ENCODE peak calls at places on chromosome 18, in five cellular contexts. T is hepatocyte, X is kidney epithelial cell, D is OCI-LY7, F is uterus. H is an unnamed sample.
A peak's percentile ranks its signal among the peaks of the same experiment; 100 is the strongest.

GRCh38 chr18:48007955-48008701 is 77.7 kb upstream of the SMAD2 start:
- DNase-seq in T (peak; percentile 89), X (no peak), D (no peak), F (peak; percentile 54), H (peak; percentile 87)

GRCh38 chr18:50560681-50561629 is 1.1 kb downstream of the MAPK4 start:
- DNase-seq in T (peak; percentile 35), X (no peak), D (no peak), F (peak; percentile 13), H (peak; percentile 30)

GRCh38 chr18:6406075-6406909 is 8.4 kb downstream of the L3MBTL4 start:
- DNase-seq in T (peak; percentile 35), X (no peak), D (no peak), F (no peak), H (no peak)

GRCh38 chr18:62982600-62983251 is 267.4 kb downstream of the PHLPP1 start:
- DNase-seq in T (peak; percentile 78), X (peak; percentile 12), D (peak; percentile 49), F (peak; percentile 59), H (peak; percentile 82)

GRCh38 chr18:41378628-41379027 is 576.4 kb upstream of the PIK3C3 start:
- DNase-seq in T (peak; percentile 39), X (no peak), D (no peak), F (no peak), H (no peak)

GRCh38 chr18:58447342-58448190 is 181.3 kb downstream of the ALPK2 start:
- DNase-seq in T (no peak), X (no peak), D (no peak), F (peak; percentile 20), H (no peak)

GRCh38 chr18:74498712-74499629 is 2.8 kb downstream of the CNDP2 start:
- DNase-seq in T (no peak), X (no peak), D (peak; percentile 64), F (no peak), H (peak; percentile 78)

GRCh38 chr18:54802686-54803395 is 25.4 kb upstream of the RAB27B start:
- DNase-seq in T (no peak), X (no peak), D (no peak), F (no peak), H (no peak)

GRCh38 chr18:80035997-80036396 is 1.8 kb downstream of the RBFA start:
- DNase-seq in T (no peak), X (no peak), D (no peak), F (no peak), H (no peak)

GRCh38 chr18:77106331-77106730 is 26.3 kb downstream of the MBP start:
- DNase-seq in T (no peak), X (no peak), D (no peak), F (no peak), H (no peak)

GRCh38 chr18:43279015-43279758 is 1.9 kb upstream of the SYT4 start:
- DNase-seq in T (peak; percentile 25), X (peak; percentile 10), D (peak; percentile 5), F (no peak), H (no peak)

GRCh38 chr18:678482-679182 is 21.2 kb downstream of the TYMS start:
- DNase-seq in T (no peak), X (no peak), D (no peak), F (no peak), H (no peak)

GRCh38 chr18:39302481-39302880 is 1736.9 kb upstream of the CELF4 start:
- DNase-seq in T (no peak), X (no peak), D (no peak), F (no peak), H (no peak)

GRCh38 chr18:72376256-72376655 is 167.9 kb downstream of the CBLN2 start:
- DNase-seq in T (no peak), X (no peak), D (no peak), F (no peak), H (no peak)

GRCh38 chr18:8998481-8999217 is 103.8 kb upstream of the NDUFV2 start:
- DNase-seq in T (no peak), X (no peak), D (no peak), F (no peak), H (no peak)

GRCh38 chr18:74905245-74905644 is 303.7 kb downstream of the PTGR3 start:
- DNase-seq in T (no peak), X (no peak), D (no peak), F (no peak), H (no peak)

GRCh38 chr18:56166914-56167313 is 471.5 kb downstream of the TXNL1 start:
- DNase-seq in T (no peak), X (no peak), D (no peak), F (no peak), H (no peak)

GRCh38 chr18:53701697-53702096 is 522.8 kb downstream of the MBD2 start:
- DNase-seq in T (no peak), X (no peak), D (no peak), F (no peak), H (no peak)

GRCh38 chr18:50155406-50155805 is 39.5 kb downstream of the MYO5B start:
- DNase-seq in T (no peak), X (no peak), D (no peak), F (no peak), H (no peak)

GRCh38 chr18:59265246-59266018 is 7.8 kb downstream of the RAX start:
- DNase-seq in T (no peak), X (no peak), D (no peak), F (no peak), H (peak; percentile 64)

GRCh38 chr18:58541137-58541788 is 87.6 kb downstream of the ALPK2 start:
- DNase-seq in T (no peak), X (no peak), D (no peak), F (no peak), H (no peak)

GRCh38 chr18:57747809-57748680 is 55.1 kb downstream of the ATP8B1 start:
- DNase-seq in T (no peak), X (no peak), D (peak; percentile 2), F (no peak), H (no peak)

GRCh38 chr18:73679941-73680700 is 467.5 kb downstream of the FBXO15 start:
- DNase-seq in T (no peak), X (no peak), D (no peak), F (no peak), H (no peak)

GRCh38 chr18:29459986-29460385 is 1283.1 kb upstream of the CDH2 start:
- DNase-seq in T (no peak), X (no peak), D (no peak), F (no peak), H (no peak)

GRCh38 chr18:6607348-6607747 is 122.2 kb upstream of the ARHGAP28 start:
- DNase-seq in T (no peak), X (no peak), D (no peak), F (no peak), H (no peak)

GRCh38 chr18:21146016-21146415 is 34.4 kb upstream of the ROCK1 start:
- DNase-seq in T (no peak), X (no peak), D (no peak), F (no peak), H (no peak)

GRCh38 chr18:61820842-61821241 is 72.0 kb downstream of the RNF152 start:
- DNase-seq in T (no peak), X (no peak), D (no peak), F (no peak), H (no peak)

GRCh38 chr18:13530879-13531387 is 195.4 kb downstream of the FAM210A start:
- DNase-seq in T (peak; percentile 55), X (peak; percentile 16), D (peak; percentile 34), F (no peak), H (peak; percentile 56)

GRCh38 chr18:40962784-40963183 is 992.2 kb upstream of the PIK3C3 start:
- DNase-seq in T (no peak), X (no peak), D (no peak), F (no peak), H (no peak)

GRCh38 chr18:59021500-59021899 is 118.2 kb upstream of the SEC11C start:
- DNase-seq in T (no peak), X (no peak), D (no peak), F (no peak), H (no peak)

GRCh38 chr18:56891870-56892269 is 240.7 kb downstream of the WDR7 start:
- DNase-seq in T (no peak), X (no peak), D (no peak), F (no peak), H (no peak)

GRCh38 chr18:63505566-63506335 is 29.0 kb downstream of the SERPINB5 start:
- DNase-seq in T (peak; percentile 37), X (no peak), D (peak; percentile 15), F (no peak), H (peak; percentile 53)

GRCh38 chr18:76490701-76491171 is 4.3 kb downstream of the ZNF516 start:
- DNase-seq in T (peak; percentile 77), X (no peak), D (no peak), F (peak; percentile 54), H (peak; percentile 63)

DNA sequence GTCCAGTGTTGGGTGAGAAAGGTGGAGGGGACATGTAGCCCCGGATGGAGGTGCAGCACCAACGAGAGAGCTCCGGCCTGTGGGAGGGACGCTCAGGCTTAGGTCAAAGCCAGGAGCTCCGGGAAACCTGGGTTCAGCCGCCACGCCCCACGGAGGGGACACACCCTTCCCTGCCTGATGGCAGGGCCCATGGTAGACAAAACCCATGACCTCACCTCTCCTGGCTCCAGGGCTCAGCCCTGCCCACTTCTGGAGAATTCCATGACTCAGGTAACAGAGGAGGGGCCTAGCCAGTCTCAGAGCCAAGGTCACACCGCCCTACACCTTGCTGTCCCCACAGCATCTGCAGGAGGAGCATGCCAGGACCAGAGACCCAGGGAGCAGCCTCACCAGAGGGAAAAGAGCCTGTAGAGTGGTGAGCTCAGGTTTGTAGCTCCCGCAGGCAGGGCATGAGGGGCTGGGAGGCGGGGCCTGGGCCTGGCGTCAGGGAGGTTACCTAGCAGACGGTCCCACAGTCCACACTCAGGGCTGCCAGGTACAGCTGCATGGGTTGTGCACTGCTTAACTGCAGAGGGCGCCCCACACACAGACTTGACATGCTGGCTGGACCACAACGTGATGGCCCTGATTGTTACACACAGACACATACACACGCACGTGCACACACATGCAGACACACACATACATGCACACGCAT is 70.8 kb upstream of the SMAD7 start:
- DNase-seq in T (peak; percentile 93), X (no peak), D (peak; percentile 88), F (no peak), H (peak; percentile 77)
- TF ChIP-seq CTCF in T (peak; percentile 58), X (peak; percentile 34), D (peak; percentile 76), F (no peak), H (peak; percentile 39)

GRCh38 chr18:33761363-33761762 is 183.3 kb downstream of the ASXL3 start:
- DNase-seq in T (peak; percentile 36), X (no peak), D (peak; percentile 58), F (no peak), H (no peak)
- TF ChIP-seq CTCF in T (peak; percentile 56), X (peak; percentile 37), D (peak; percentile 66), F (no peak), H (peak; percentile 35)

GRCh38 chr18:28176933-28177827 is at the start of gene CDH2:
- DNase-seq in T (peak; percentile 88), X (peak; percentile 69), D (no peak), F (peak; percentile 20), H (peak; percentile 52)
- TF ChIP-seq CTCF in T (peak; percentile 35), X (no peak), D (no peak), F (no peak), H (no peak)

GRCh38 chr18:24023185-24023814 is 8.7 kb downstream of the TTC39C start:
- DNase-seq in T (peak; percentile 19), X (no peak), D (no peak), F (no peak), H (no peak)
- TF ChIP-seq CTCF in T (no peak), X (no peak), D (peak; percentile 39), F (no peak), H (no peak)

GRCh38 chr18:4144201-4144600 is 310.9 kb downstream of the DLGAP1 start:
- DNase-seq in T (no peak), X (no peak), D (no peak), F (no peak), H (no peak)
- TF ChIP-seq CTCF in T (no peak), X (no peak), D (peak; percentile 23), F (no peak), H (no peak)